ENCODE peak calls at places on chromosomes 4 and X, in four cellular contexts. One of them, this sample, is unnamed.

GRCh38 chr4:122423246-122423645 is 33.3 kb downstream of the IL2 start:
- DNase-seq in lower lobe of right lung: no peak
- DNase-seq in breast epithelium: no peak
- DNase-seq in HepG2: no peak
- DNase-seq in this sample: no peak

GRCh38 chrX:153925739-153926593 is at the start of gene ARHGAP4:
- DNase-seq in lower lobe of right lung: peak
- DNase-seq in HepG2: no peak
- DNase-seq in breast epithelium: no peak
- DNase-seq in this sample: no peak

GRCh38 chr4:79292008-79292407 is 33.9 kb downstream of the NAA11 start:
- DNase-seq in breast epithelium: no peak
- DNase-seq in HepG2: no peak
- DNase-seq in lower lobe of right lung: no peak
- DNase-seq in this sample: no peak

GRCh38 chr4:161949941-161950725 is 213.7 kb downstream of the FSTL5 start:
- DNase-seq in lower lobe of right lung: no peak
- DNase-seq in HepG2: no peak
- DNase-seq in breast epithelium: no peak
- DNase-seq in this sample: no peak

GRCh38 chrX:134624046-134624430 is 34.2 kb downstream of the PLAC1 start:
- DNase-seq in HepG2: peak
- DNase-seq in breast epithelium: no peak
- DNase-seq in lower lobe of right lung: no peak
- DNase-seq in this sample: no peak

GRCh38 chr4:112766422-112766821 is 129.5 kb downstream of the LARP7 start:
- DNase-seq in lower lobe of right lung: no peak
- DNase-seq in breast epithelium: no peak
- DNase-seq in HepG2: no peak
- DNase-seq in this sample: no peak

GRCh38 chrX:118523920-118524319 is 28.3 kb downstream of the DOCK11 start:
- DNase-seq in breast epithelium: no peak
- DNase-seq in HepG2: no peak
- DNase-seq in lower lobe of right lung: no peak
- DNase-seq in this sample: no peak

GRCh38 chr4:156815717-156816319 is 155.8 kb downstream of the PDGFC start:
- DNase-seq in HepG2: no peak
- DNase-seq in breast epithelium: no peak
- DNase-seq in lower lobe of right lung: no peak
- DNase-seq in this sample: no peak

GRCh38 chr4:20252656-20253271 is 1.1 kb downstream of the SLIT2 start:
- DNase-seq in HepG2: no peak
- DNase-seq in lower lobe of right lung: peak
- DNase-seq in breast epithelium: peak
- DNase-seq in this sample: peak

GRCh38 chr4:125741825-125742452 is 427.2 kb downstream of the FAT4 start:
- DNase-seq in lower lobe of right lung: no peak
- DNase-seq in HepG2: peak
- DNase-seq in breast epithelium: no peak
- DNase-seq in this sample: no peak

GRCh38 chr4:62560858-62561257 is 1360.7 kb downstream of the ADGRL3 start:
- DNase-seq in HepG2: no peak
- DNase-seq in breast epithelium: no peak
- DNase-seq in lower lobe of right lung: no peak
- DNase-seq in this sample: no peak

GRCh38 chr4:151276787-151277557 is at the start of gene PRSS48:
- DNase-seq in breast epithelium: no peak
- DNase-seq in HepG2: peak
- DNase-seq in lower lobe of right lung: peak
- DNase-seq in this sample: peak

GRCh38 chrX:71168134-71168533 is 23.5 kb downstream of the NLGN3 start:
- DNase-seq in breast epithelium: no peak
- DNase-seq in HepG2: peak
- DNase-seq in lower lobe of right lung: no peak
- DNase-seq in this sample: no peak

GRCh38 chrX:40145001-40145631 is 47.4 kb upstream of the BCOR start:
- DNase-seq in HepG2: no peak
- DNase-seq in breast epithelium: no peak
- DNase-seq in lower lobe of right lung: no peak
- DNase-seq in this sample: no peak

GRCh38 chrX:116238866-116239265 is 68.3 kb downstream of the AGTR2 start:
- DNase-seq in HepG2: no peak
- DNase-seq in lower lobe of right lung: no peak
- DNase-seq in breast epithelium: no peak
- DNase-seq in this sample: no peak
- H3K27ac ChIP-seq in HepG2: no peak
- H3K27ac ChIP-seq in lower lobe of right lung: no peak
- H3K27ac ChIP-seq in breast epithelium: peak
- H3K27ac ChIP-seq in this sample: no peak

GRCh38 chr4:154329268-154329858 is 162.2 kb downstream of the DCHS2 start:
- DNase-seq in HepG2: peak
- DNase-seq in lower lobe of right lung: no peak
- DNase-seq in breast epithelium: no peak
- DNase-seq in this sample: no peak
- TF ChIP-seq CTCF in HepG2: peak
- TF ChIP-seq CTCF in lower lobe of right lung: peak
- TF ChIP-seq CTCF in breast epithelium: peak
- TF ChIP-seq CTCF in this sample: peak

GRCh38 chr4:3237266-3237665 is 11.7 kb upstream of the MSANTD1 start:
- DNase-seq in HepG2: no peak
- DNase-seq in lower lobe of right lung: no peak
- DNase-seq in breast epithelium: no peak
- DNase-seq in this sample: no peak
- H3K27ac ChIP-seq in HepG2: no peak
- H3K27ac ChIP-seq in lower lobe of right lung: no peak
- H3K27ac ChIP-seq in breast epithelium: no peak
- H3K27ac ChIP-seq in this sample: no peak

GRCh38 chr4:67725981-67726380 is 25.0 kb upstream of the UBA6 start:
- DNase-seq in breast epithelium: no peak
- DNase-seq in HepG2: no peak
- DNase-seq in lower lobe of right lung: no peak
- DNase-seq in this sample: no peak

GRCh38 chr4:67721317-67721769 is 20.4 kb upstream of the UBA6 start:
- DNase-seq in breast epithelium: no peak
- DNase-seq in lower lobe of right lung: no peak
- DNase-seq in HepG2: no peak
- DNase-seq in this sample: no peak

GRCh38 chr4:67721770-67722597 is 21.0 kb upstream of the UBA6 start:
- DNase-seq in HepG2: no peak
- DNase-seq in breast epithelium: no peak
- DNase-seq in lower lobe of right lung: no peak
- DNase-seq in this sample: no peak

GRCh38 chr4:67725132-67725531 is 24.2 kb upstream of the UBA6 start:
- DNase-seq in lower lobe of right lung: no peak
- DNase-seq in HepG2: no peak
- DNase-seq in breast epithelium: no peak
- DNase-seq in this sample: no peak

DNA sequence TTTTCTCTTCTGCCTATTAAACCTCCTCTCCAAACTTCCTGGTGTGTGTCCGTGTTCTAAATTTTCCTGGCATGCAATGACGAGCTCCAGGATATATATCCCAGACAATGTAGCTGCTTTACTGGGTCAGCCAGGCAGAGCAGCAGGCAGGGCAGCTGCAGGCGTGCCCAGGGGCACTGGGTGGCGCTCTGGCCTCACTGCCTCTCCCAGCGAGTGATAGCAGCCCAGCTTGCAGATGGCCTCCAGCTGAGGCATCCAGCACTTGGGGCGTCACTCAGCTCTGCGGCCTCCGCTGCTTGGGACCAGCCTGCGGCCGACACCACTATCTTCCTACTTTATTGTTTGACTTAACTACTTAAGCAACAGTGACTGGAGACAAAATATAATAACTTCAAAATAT is 23.0 kb upstream of the UBA6 start:
- DNase-seq in HepG2: no peak
- DNase-seq in breast epithelium: no peak
- DNase-seq in lower lobe of right lung: no peak
- DNase-seq in this sample: no peak
- TF ChIP-seq CTCF in HepG2: peak
- TF ChIP-seq CTCF in breast epithelium: no peak
- TF ChIP-seq CTCF in lower lobe of right lung: no peak
- TF ChIP-seq CTCF in this sample: no peak

DNA sequence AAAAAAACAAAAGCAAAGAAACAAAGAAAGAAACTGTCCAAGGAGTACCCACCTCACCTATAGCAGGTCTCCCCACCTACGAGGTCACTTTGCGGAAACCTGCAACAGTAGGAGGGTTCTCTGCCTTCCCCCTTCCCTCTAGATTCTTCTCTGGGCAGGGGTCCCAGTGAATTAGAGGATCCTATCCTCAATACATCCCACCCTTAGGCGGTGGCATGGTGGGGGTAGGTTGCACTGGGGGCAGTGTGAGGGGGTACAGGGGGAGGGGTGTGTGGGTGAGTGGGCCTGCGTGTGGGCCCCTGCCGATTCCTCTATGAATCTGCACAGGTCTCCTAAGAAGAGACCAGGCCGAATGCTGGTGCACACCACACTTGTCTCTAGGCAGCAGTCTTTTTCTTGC is 65.4 kb downstream of the NBDY start:
- DNase-seq in lower lobe of right lung: no peak
- DNase-seq in breast epithelium: no peak
- DNase-seq in HepG2: no peak
- DNase-seq in this sample: no peak
- H3K27ac ChIP-seq in lower lobe of right lung: no peak
- H3K27ac ChIP-seq in breast epithelium: no peak
- H3K27ac ChIP-seq in HepG2: no peak
- H3K27ac ChIP-seq in this sample: no peak

DNA sequence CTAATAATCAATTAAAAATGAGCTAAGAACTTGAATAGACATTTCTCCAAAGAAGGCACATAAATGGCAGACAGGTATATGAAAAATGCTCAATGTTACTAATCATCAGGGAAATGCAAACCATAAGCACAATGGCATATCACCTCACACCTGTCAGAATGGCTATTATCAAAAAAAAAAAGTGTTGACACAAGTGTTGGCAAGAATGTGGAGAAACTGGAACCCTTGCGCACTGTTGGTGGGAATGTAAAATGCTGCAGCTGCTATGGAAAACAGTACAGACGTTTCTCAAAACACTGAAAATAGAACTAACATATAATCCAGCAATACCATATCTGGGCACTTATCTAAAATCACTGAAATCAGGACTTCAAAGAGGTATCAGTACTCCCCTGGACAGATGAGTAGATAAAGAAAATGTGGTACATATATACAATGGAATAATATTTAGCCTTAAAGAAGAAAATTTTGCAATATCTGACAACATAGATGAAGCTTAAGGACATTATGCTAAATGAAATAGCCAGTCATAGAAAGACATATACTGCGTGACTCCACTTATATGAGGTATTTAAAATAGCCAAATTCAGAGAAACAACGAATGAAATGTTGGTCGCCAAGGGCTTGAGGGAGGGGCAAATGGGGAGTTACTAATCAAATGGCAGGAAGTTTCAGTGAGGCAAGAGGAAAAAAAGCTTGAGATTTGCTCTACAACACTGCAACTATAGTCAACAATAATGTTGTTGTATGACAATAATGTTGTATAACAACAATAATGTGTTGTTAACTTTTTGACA is 175.5 kb downstream of the WDFY3 start:
- DNase-seq in HepG2: no peak
- DNase-seq in breast epithelium: no peak
- DNase-seq in lower lobe of right lung: no peak
- DNase-seq in this sample: no peak
- TF ChIP-seq CTCF in HepG2: no peak
- TF ChIP-seq CTCF in breast epithelium: no peak
- TF ChIP-seq CTCF in lower lobe of right lung: no peak
- TF ChIP-seq CTCF in this sample: no peak

DNA sequence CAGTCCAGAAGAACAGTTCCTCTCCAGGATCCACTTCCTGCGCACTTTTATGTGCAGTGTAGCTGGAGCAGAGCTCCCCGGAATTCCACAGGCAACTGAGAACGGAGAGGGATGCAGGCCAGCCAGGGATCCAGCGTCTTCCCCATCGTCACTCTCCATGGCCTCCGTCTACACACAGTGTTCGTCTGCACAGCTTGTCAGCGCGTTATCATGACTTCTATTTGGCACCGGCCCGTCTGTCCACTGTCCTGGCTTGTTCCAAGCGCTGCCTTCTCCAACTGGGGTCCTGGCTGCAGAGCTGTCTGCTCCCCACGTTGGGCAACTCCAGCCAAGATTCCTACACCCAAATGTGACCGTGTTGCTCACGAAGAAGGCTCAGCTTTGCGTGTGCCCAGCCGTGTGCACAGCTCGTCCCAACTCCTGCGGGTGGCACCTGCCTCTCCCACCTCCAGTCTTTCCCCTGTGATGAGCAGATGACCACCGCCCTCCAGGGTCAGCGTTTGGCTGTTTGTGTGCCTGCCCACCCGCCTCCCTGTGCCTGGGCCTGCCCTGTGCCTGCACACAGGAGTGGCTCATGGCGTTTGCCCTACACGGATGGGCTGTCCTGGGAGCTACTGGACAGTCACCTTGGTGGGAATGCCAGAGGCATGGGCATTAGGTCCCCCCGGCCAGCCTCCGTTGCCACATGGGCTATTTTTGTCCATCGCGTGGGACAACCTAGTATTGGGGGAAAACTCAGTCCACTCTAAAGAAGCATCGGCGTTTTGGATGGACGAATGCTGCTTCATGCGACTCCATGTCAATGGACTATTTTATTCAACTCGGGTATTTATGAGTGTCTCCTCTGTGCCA is 2.2 kb upstream of the CTBP1 start:
- DNase-seq in breast epithelium: no peak
- DNase-seq in lower lobe of right lung: peak
- DNase-seq in HepG2: no peak
- DNase-seq in this sample: no peak
- H3K27ac ChIP-seq in breast epithelium: peak
- H3K27ac ChIP-seq in lower lobe of right lung: no peak
- H3K27ac ChIP-seq in HepG2: no peak
- H3K27ac ChIP-seq in this sample: no peak

DNA sequence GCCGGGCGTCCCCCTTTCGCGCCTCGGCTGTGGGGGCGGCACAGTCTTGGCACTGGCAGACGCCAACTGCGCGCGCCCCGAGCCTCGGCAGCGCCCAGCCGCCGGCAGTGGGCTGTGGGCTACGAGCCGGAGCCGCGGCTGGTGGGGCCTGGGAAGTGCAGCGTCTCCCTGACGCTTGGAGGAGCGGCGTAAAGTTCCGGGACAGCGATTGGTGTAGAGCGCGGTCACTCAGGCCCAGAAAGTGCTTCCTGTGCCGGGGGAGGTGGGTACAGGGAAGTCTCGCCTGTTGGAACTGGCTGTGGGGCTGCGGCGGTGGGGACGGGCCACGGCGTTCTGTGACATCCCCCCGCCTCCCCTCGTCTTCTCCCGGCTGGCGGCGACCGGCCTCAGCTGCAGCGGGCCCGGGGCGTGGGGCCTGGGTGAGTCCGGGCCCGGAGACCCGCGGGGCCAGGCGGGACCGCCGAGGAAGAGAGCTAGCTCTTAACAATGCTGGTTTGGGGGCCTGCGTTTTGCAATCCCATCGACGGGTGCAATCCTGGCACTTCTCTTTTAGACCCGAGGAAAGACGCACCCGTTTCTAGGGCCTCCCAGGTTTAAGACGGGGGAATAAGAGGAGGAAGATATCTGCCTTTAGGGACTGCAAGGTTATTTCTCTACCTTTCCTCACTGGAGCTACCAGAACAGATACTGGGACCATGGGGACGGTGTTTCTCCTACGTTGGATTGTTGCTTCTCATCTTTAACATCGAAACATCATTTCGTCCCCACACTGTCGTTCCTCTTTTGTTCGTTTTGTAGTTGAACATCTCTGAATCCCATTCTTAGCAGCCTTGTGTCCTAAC is at the start of the genes RWDD4 and TRAPPC11:
- DNase-seq in lower lobe of right lung: peak
- DNase-seq in breast epithelium: peak
- DNase-seq in HepG2: peak
- DNase-seq in this sample: peak
- TF ChIP-seq CTCF in lower lobe of right lung: peak
- TF ChIP-seq CTCF in breast epithelium: peak
- TF ChIP-seq CTCF in HepG2: peak
- TF ChIP-seq CTCF in this sample: peak

GRCh38 chr4:90317785-90318184 is 190.6 kb downstream of the CCSER1 start:
- DNase-seq in lower lobe of right lung: no peak
- DNase-seq in breast epithelium: no peak
- DNase-seq in HepG2: no peak
- DNase-seq in this sample: no peak
- H3K27ac ChIP-seq in lower lobe of right lung: no peak
- H3K27ac ChIP-seq in breast epithelium: no peak
- H3K27ac ChIP-seq in HepG2: no peak
- H3K27ac ChIP-seq in this sample: no peak